ENCODE peak calls at places on chromosomes 4 and X, in seven cellular contexts. One of them, this sample, is unnamed.

GRCh38 chr4:6955261-6955911 is 45.8 kb downstream of the TBC1D14 start:
- DNase-seq in neuronal stem cell: no peak
- DNase-seq in H1: no peak
- DNase-seq in mesendoderm: no peak
- DNase-seq in H9: no peak
- DNase-seq in trophoblast cell: peak; percentile 97
- DNase-seq in IMR-90: no peak
- DNase-seq in this sample: no peak

GRCh38 chr4:153448003-153448731 is 18.0 kb upstream of the TMEM131L start:
- DNase-seq in neuronal stem cell: no peak
- DNase-seq in H1: no peak
- DNase-seq in mesendoderm: no peak
- DNase-seq in H9: no peak
- DNase-seq in trophoblast cell: no peak
- DNase-seq in IMR-90: peak; percentile 81
- DNase-seq in this sample: peak; percentile 44

GRCh38 chr4:30721353-30722091 is 1.4 kb downstream of the PCDH7 start:
- DNase-seq in neuronal stem cell: peak; percentile 54
- DNase-seq in H1: no peak
- DNase-seq in mesendoderm: peak; percentile 77
- DNase-seq in H9: peak; percentile 55
- DNase-seq in trophoblast cell: no peak
- DNase-seq in IMR-90: peak; percentile 44
- DNase-seq in this sample: peak; percentile 64

GRCh38 chr4:48109413-48110263 is 24.4 kb downstream of the TXK start:
- DNase-seq in neuronal stem cell: no peak
- DNase-seq in H1: no peak
- DNase-seq in mesendoderm: peak; percentile 83
- DNase-seq in H9: no peak
- DNase-seq in trophoblast cell: peak; percentile 75
- DNase-seq in IMR-90: peak; percentile 40
- DNase-seq in this sample: peak; percentile 46

GRCh38 chrX:123013141-123013540 is 170.9 kb upstream of the GRIA3 start:
- DNase-seq in neuronal stem cell: no peak
- DNase-seq in H1: no peak
- DNase-seq in mesendoderm: no peak
- DNase-seq in H9: no peak
- DNase-seq in trophoblast cell: no peak
- DNase-seq in IMR-90: no peak
- DNase-seq in this sample: no peak

GRCh38 chr4:6460876-6461275 is 11.5 kb downstream of the PPP2R2C start:
- DNase-seq in neuronal stem cell: no peak
- DNase-seq in H1: no peak
- DNase-seq in mesendoderm: no peak
- DNase-seq in H9: peak; percentile 24
- DNase-seq in trophoblast cell: no peak
- DNase-seq in IMR-90: no peak
- DNase-seq in this sample: no peak

GRCh38 chr4:107210450-107211239 is 174.5 kb upstream of the DKK2 start:
- DNase-seq in neuronal stem cell: no peak
- DNase-seq in H1: no peak
- DNase-seq in mesendoderm: peak; percentile 22
- DNase-seq in H9: no peak
- DNase-seq in trophoblast cell: peak; percentile 41
- DNase-seq in IMR-90: peak; percentile 36
- DNase-seq in this sample: peak; percentile 21

GRCh38 chr4:179307297-179308136 is 1865.3 kb upstream of the AGA start:
- DNase-seq in neuronal stem cell: peak; percentile 33
- DNase-seq in H1: no peak
- DNase-seq in mesendoderm: peak; percentile 71
- DNase-seq in H9: peak; percentile 65
- DNase-seq in trophoblast cell: peak; percentile 61
- DNase-seq in IMR-90: peak; percentile 23
- DNase-seq in this sample: peak; percentile 50

GRCh38 chr4:72330381-72330780 is 238.6 kb downstream of the ADAMTS3 start:
- DNase-seq in neuronal stem cell: no peak
- DNase-seq in H1: no peak
- DNase-seq in mesendoderm: no peak
- DNase-seq in H9: no peak
- DNase-seq in trophoblast cell: no peak
- DNase-seq in IMR-90: no peak
- DNase-seq in this sample: no peak

GRCh38 chr4:125849869-125850268 is 535.1 kb downstream of the FAT4 start:
- DNase-seq in neuronal stem cell: no peak
- DNase-seq in H1: no peak
- DNase-seq in mesendoderm: no peak
- DNase-seq in H9: no peak
- DNase-seq in trophoblast cell: no peak
- DNase-seq in IMR-90: peak; percentile 68
- DNase-seq in this sample: peak; percentile 31

GRCh38 chr4:786861-787300 is 39.0 kb downstream of the CPLX1 start:
- DNase-seq in neuronal stem cell: no peak
- DNase-seq in H1: no peak
- DNase-seq in mesendoderm: no peak
- DNase-seq in H9: no peak
- DNase-seq in trophoblast cell: no peak
- DNase-seq in IMR-90: no peak
- DNase-seq in this sample: no peak

GRCh38 chr4:130257271-130257670 is 1161.3 kb downstream of the C4orf33 start:
- DNase-seq in neuronal stem cell: no peak
- DNase-seq in H1: no peak
- DNase-seq in mesendoderm: no peak
- DNase-seq in H9: no peak
- DNase-seq in trophoblast cell: peak; percentile 75
- DNase-seq in IMR-90: peak; percentile 22
- DNase-seq in this sample: peak; percentile 35

GRCh38 chr4:89704651-89705395 is 132.1 kb downstream of the SNCA start:
- DNase-seq in neuronal stem cell: no peak
- DNase-seq in H1: no peak
- DNase-seq in mesendoderm: no peak
- DNase-seq in H9: no peak
- DNase-seq in trophoblast cell: no peak
- DNase-seq in IMR-90: no peak
- DNase-seq in this sample: no peak

GRCh38 chrX:18620349-18620748 is 51.6 kb downstream of the RS1 start:
- DNase-seq in neuronal stem cell: no peak
- DNase-seq in H1: no peak
- DNase-seq in mesendoderm: peak; percentile 43
- DNase-seq in H9: no peak
- DNase-seq in trophoblast cell: peak; percentile 90
- DNase-seq in IMR-90: no peak
- DNase-seq in this sample: no peak

GRCh38 chr4:168705121-168705520 is 208.3 kb downstream of the PALLD start:
- DNase-seq in neuronal stem cell: no peak
- DNase-seq in H1: no peak
- DNase-seq in mesendoderm: no peak
- DNase-seq in H9: no peak
- DNase-seq in trophoblast cell: no peak
- DNase-seq in IMR-90: no peak
- DNase-seq in this sample: no peak

GRCh38 chr4:125547842-125548241 is 233.1 kb downstream of the FAT4 start:
- DNase-seq in neuronal stem cell: no peak
- DNase-seq in H1: no peak
- DNase-seq in mesendoderm: no peak
- DNase-seq in H9: no peak
- DNase-seq in trophoblast cell: peak; percentile 42
- DNase-seq in IMR-90: peak; percentile 59
- DNase-seq in this sample: peak; percentile 71

GRCh38 chr4:55947912-55948725 is 626 bp upstream of the CEP135 start:
- DNase-seq in neuronal stem cell: no peak
- DNase-seq in H1: no peak
- DNase-seq in mesendoderm: peak; percentile 32
- DNase-seq in H9: no peak
- DNase-seq in trophoblast cell: peak; percentile 92
- DNase-seq in IMR-90: peak; percentile 98
- DNase-seq in this sample: peak; percentile 98

GRCh38 chr4:171281359-171281758 is 531.8 kb upstream of the GALNTL6 start:
- DNase-seq in neuronal stem cell: no peak
- DNase-seq in H1: no peak
- DNase-seq in mesendoderm: no peak
- DNase-seq in H9: no peak
- DNase-seq in trophoblast cell: no peak
- DNase-seq in IMR-90: no peak
- DNase-seq in this sample: no peak
- H4K8ac ChIP-seq in neuronal stem cell: no peak overlapping the region
- H4K8ac ChIP-seq in H1: no peak overlapping the region
- H4K8ac ChIP-seq in mesendoderm: no peak overlapping the region
- H4K8ac ChIP-seq in H9: no peak overlapping the region
- H4K8ac ChIP-seq in trophoblast cell: no peak overlapping the region
- H4K8ac ChIP-seq in IMR-90: no peak overlapping the region
- H4K8ac ChIP-seq in this sample: no peak overlapping the region

GRCh38 chrX:40094041-40094899 is 3.5 kb downstream of the BCOR start:
- DNase-seq in neuronal stem cell: no peak
- DNase-seq in H1: no peak
- DNase-seq in mesendoderm: peak; percentile 81
- DNase-seq in H9: peak; percentile 70
- DNase-seq in trophoblast cell: peak; percentile 59
- DNase-seq in IMR-90: peak; percentile 55
- DNase-seq in this sample: peak; percentile 85
- H3K9ac ChIP-seq in neuronal stem cell: no peak overlapping the region
- H3K9ac ChIP-seq in H1: peak overlapping the region; percentile 22
- H3K9ac ChIP-seq in mesendoderm: peak overlapping the region; percentile 75
- H3K9ac ChIP-seq in H9: peak overlapping the region; percentile 27
- H3K9ac ChIP-seq in trophoblast cell: no peak overlapping the region
- H3K9ac ChIP-seq in IMR-90: peak overlapping the region; percentile 50
- H3K9ac ChIP-seq in this sample: peak overlapping the region; percentile 62

DNA sequence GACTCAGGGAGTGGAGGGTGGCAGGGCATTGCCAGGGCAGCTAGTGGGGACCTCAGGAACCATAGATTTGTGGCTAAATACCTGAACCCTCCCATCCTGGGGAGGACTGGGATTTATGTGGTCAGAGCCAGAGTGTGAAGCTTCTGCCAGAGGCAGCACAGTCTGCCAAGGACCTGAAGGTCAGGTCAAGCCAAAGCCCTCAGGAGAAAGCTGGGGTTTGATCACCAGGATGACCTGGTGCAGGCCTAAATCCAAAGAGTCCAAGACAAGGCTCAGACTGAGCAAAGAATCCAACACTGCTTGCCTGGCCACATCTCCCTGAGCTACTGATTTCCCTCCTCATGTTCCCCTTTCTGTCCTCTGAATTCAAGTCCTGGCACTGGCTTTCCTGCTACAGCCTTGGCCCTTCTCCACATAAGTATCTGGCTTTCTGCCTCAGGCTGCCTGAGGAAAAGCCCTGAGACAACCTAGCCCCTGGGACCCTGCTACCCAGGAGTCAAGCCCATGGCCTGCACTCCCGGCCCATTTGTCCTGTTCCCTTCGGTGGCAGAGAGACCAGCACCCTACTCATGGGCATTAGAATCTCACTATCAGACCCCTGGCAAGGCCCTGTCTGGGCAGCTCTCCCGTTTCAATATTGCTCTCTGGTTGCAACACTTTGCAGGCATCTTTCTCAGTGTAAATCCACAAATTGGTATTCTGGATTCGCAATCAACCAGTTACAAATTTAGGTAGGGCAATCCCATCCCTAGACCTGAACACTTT is 39.3 kb upstream of the SLC25A43 start:
- DNase-seq in neuronal stem cell: no peak
- DNase-seq in H1: no peak
- DNase-seq in mesendoderm: no peak
- DNase-seq in H9: no peak
- DNase-seq in trophoblast cell: no peak
- DNase-seq in IMR-90: no peak
- DNase-seq in this sample: no peak
- H4K8ac ChIP-seq in neuronal stem cell: no peak overlapping the region
- H4K8ac ChIP-seq in H1: no peak overlapping the region
- H4K8ac ChIP-seq in mesendoderm: no peak overlapping the region
- H4K8ac ChIP-seq in H9: no peak overlapping the region
- H4K8ac ChIP-seq in trophoblast cell: no peak overlapping the region
- H4K8ac ChIP-seq in IMR-90: no peak overlapping the region
- H4K8ac ChIP-seq in this sample: no peak overlapping the region

DNA sequence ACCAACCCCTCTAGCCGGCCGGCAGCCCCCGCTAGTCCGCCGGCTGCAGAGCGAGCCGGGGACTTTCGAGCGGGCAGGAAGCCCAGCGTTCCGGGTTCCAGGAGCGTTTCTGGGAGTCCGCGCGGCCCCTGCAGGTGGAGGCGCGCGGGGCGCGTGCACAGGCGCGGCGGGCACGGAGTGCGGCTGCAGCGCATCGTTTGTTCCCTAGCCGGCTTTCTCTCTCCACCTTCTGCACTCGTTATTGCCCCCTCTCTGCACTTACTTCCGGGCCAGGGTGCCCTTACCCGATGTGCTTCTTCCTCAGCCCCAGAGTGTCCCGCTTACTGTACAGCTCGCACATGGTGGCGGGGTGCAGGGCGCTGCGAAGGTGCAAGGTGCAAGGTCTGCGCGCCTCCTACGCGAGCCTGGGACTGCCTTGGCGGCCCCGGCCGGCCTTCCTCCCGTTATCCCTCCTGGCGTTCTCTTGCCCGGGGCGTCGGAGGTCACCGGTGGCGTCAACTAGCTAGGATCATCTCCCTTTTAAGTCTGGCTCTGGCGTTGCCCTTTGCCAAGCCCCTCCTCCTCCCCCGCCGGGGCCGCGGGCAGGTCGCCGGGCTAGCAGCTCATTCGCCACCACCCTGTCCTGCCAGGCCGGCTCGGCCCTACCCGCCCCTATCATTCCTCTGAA is at the start of gene ETNPPL:
- DNase-seq in neuronal stem cell: peak; percentile 53
- DNase-seq in H1: peak; percentile 29
- DNase-seq in mesendoderm: peak; percentile 62
- DNase-seq in H9: peak; percentile 86
- DNase-seq in trophoblast cell: peak; percentile 34
- DNase-seq in IMR-90: no peak
- DNase-seq in this sample: peak; percentile 28
- H3K9ac ChIP-seq in neuronal stem cell: peak within 1 kb of the TSS; percentile 92
- H3K9ac ChIP-seq in H1: no peak within 1 kb of the TSS
- H3K9ac ChIP-seq in mesendoderm: peak within 1 kb of the TSS; percentile 35
- H3K9ac ChIP-seq in H9: no peak within 1 kb of the TSS
- H3K9ac ChIP-seq in trophoblast cell: no peak within 1 kb of the TSS
- H3K9ac ChIP-seq in IMR-90: no peak within 1 kb of the TSS
- H3K9ac ChIP-seq in this sample: peak within 1 kb of the TSS; percentile 13

GRCh38 chrX:128676651-128677050 is 624.4 kb upstream of the ACTRT1 start:
- DNase-seq in neuronal stem cell: no peak
- DNase-seq in H1: no peak
- DNase-seq in mesendoderm: no peak
- DNase-seq in H9: no peak
- DNase-seq in trophoblast cell: no peak
- DNase-seq in IMR-90: no peak
- DNase-seq in this sample: no peak
- H4K8ac ChIP-seq in neuronal stem cell: no peak overlapping the region
- H4K8ac ChIP-seq in H1: no peak overlapping the region
- H4K8ac ChIP-seq in mesendoderm: no peak overlapping the region
- H4K8ac ChIP-seq in H9: no peak overlapping the region
- H4K8ac ChIP-seq in trophoblast cell: no peak overlapping the region
- H4K8ac ChIP-seq in IMR-90: no peak overlapping the region
- H4K8ac ChIP-seq in this sample: no peak overlapping the region

GRCh38 chr4:87103691-87104187 is 116.7 kb downstream of the KLHL8 start:
- DNase-seq in neuronal stem cell: no peak
- DNase-seq in H1: no peak
- DNase-seq in mesendoderm: no peak
- DNase-seq in H9: no peak
- DNase-seq in trophoblast cell: peak; percentile 79
- DNase-seq in IMR-90: peak; percentile 84
- DNase-seq in this sample: peak; percentile 73
- H3K9ac ChIP-seq in neuronal stem cell: no peak overlapping the region
- H3K9ac ChIP-seq in H1: no peak overlapping the region
- H3K9ac ChIP-seq in mesendoderm: no peak overlapping the region
- H3K9ac ChIP-seq in H9: no peak overlapping the region
- H3K9ac ChIP-seq in trophoblast cell: no peak overlapping the region
- H3K9ac ChIP-seq in IMR-90: no peak overlapping the region
- H3K9ac ChIP-seq in this sample: peak overlapping the region; percentile 92